ENCODE peak calls at places on chromosomes 13 and 19, in ten cellular contexts. S, A, P, W, B, D, Q, R, K and Y are unnamed samples.

GRCh38 chr13:74575729-74576125 is 441.5 kb upstream of the KLF12 start:
- DNase-seq in R (peak; percentile 27), P (peak; percentile 36), K (no peak), S (peak; percentile 28), W (peak; percentile 91), Q (peak; percentile 77), B (peak; percentile 73), D (peak; percentile 77), A (peak; percentile 0), Y (peak; percentile 50)

GRCh38 chr19:35048911-35049411 is 7.4 kb downstream of the HPN start:
- DNase-seq in P (no peak), A (no peak), S (no peak), D (no peak), W (peak; percentile 84), Q (no peak), B (no peak), R (no peak), K (no peak), Y (peak; percentile 78)

GRCh38 chr19:28710278-28710677 is 502.7 kb downstream of the UQCRFS1 start:
- DNase-seq in Q (no peak), P (peak; percentile 28), S (no peak), D (no peak), R (peak; percentile 54), B (no peak), K (no peak), W (no peak), A (peak; percentile 79), Y (no peak)

GRCh38 chr19:38452430-38453366 is 19.2 kb downstream of the RYR1 start:
- DNase-seq in P (no peak), A (peak; percentile 69), D (no peak), K (no peak), R (peak; percentile 100), W (peak; percentile 84), B (no peak), Q (no peak), S (no peak), Y (no peak)

GRCh38 chr19:50723735-50724521 is 764 bp downstream of the CLEC11A start:
- DNase-seq in A (no peak), Q (no peak), R (no peak), P (no peak), S (no peak), W (no peak), B (no peak), D (no peak), K (no peak), Y (no peak)

GRCh38 chr13:95355491-95355890 is 54.2 kb upstream of the ABCC4 start:
- DNase-seq in W (no peak), P (no peak), Q (no peak), S (no peak), A (no peak), B (peak; percentile 38), R (no peak), D (no peak), K (no peak), Y (no peak)

GRCh38 chr19:6219592-6220290 is 60.0 kb downstream of the MLLT1 start:
- DNase-seq in B (no peak), W (peak; percentile 63), K (no peak), A (no peak), R (no peak), S (no peak), Q (peak; percentile 63), D (no peak), P (no peak), Y (no peak)

GRCh38 chr19:7874080-7874856 is at the start of gene PRR36:
- DNase-seq in B (no peak), P (no peak), S (no peak), A (peak; percentile 56), R (peak; percentile 43), D (no peak), Q (peak; percentile 56), K (no peak), W (peak; percentile 92), Y (peak; percentile 72)

GRCh38 chr19:858868-859843 is at the start of gene CFD:
- DNase-seq in Q (peak; percentile 50), W (peak; percentile 92), P (peak; percentile 75), K (no peak), R (no peak), B (peak; percentile 89), S (peak; percentile 62), D (no peak), A (no peak), Y (peak; percentile 38)

GRCh38 chr13:21657538-21657937 is 13.3 kb upstream of the FGF9 start:
- DNase-seq in P (no peak), K (no peak), D (no peak), B (no peak), A (no peak), R (no peak), W (no peak), Q (no peak), S (no peak), Y (no peak)

GRCh38 chr19:18425515-18426415 is 6.6 kb downstream of the SSBP4 start:
- DNase-seq in B (peak; percentile 88), K (no peak), P (no peak), R (no peak), S (peak; percentile 55), A (no peak), W (peak; percentile 75), D (no peak), Q (peak; percentile 73), Y (no peak)

GRCh38 chr19:40529093-40529954 is 47.3 kb upstream of the SHKBP1 start:
- DNase-seq in K (peak; percentile 93), A (peak; percentile 94), P (peak; percentile 76), R (peak; percentile 99), W (peak; percentile 97), B (peak; percentile 92), D (peak; percentile 93), Q (peak; percentile 90), S (peak; percentile 88), Y (peak; percentile 91)

GRCh38 chr19:54535601-54536000 is 33.0 kb downstream of the LAIR2 start:
- DNase-seq in S (no peak), Q (no peak), A (no peak), P (no peak), W (no peak), K (no peak), R (no peak), B (no peak), D (no peak), Y (no peak)

GRCh38 chr19:15181394-15181793 is 19.4 kb downstream of the NOTCH3 start:
- DNase-seq in Q (no peak), W (peak; percentile 81), P (no peak), K (no peak), R (no peak), A (no peak), S (no peak), D (no peak), B (no peak), Y (no peak)

GRCh38 chr19:40622773-40623075 is 21.6 kb downstream of the LTBP4 start:
- DNase-seq in Q (no peak), B (no peak), S (no peak), P (no peak), D (no peak), R (no peak), K (no peak), A (no peak), W (peak; percentile 58), Y (no peak)

GRCh38 chr13:112658807-112659206 is 31.0 kb upstream of the ATP11A start:
- DNase-seq in A (no peak), P (no peak), K (no peak), Q (no peak), D (no peak), S (no peak), W (no peak), B (no peak), R (no peak), Y (no peak)

GRCh38 chr13:114025432-114026127 is 51.7 kb upstream of the C13orf46 start:
- DNase-seq in A (no peak), Q (peak; percentile 77), R (no peak), K (no peak), B (peak; percentile 83), S (peak; percentile 60), P (no peak), W (peak; percentile 57), D (no peak), Y (no peak)

GRCh38 chr13:71820699-71821098 is 46.3 kb downstream of the DACH1 start:
- DNase-seq in Q (no peak), D (no peak), B (no peak), K (no peak), R (no peak), S (no peak), A (no peak), W (no peak), P (no peak), Y (no peak)

GRCh38 chr19:28497887-28498286 is 715.1 kb downstream of the UQCRFS1 start:
- DNase-seq in D (no peak), P (no peak), S (no peak), K (no peak), R (no peak), W (no peak), A (no peak), Q (no peak), B (no peak), Y (no peak)

GRCh38 chr13:104841110-104841509 is 1694.4 kb downstream of the EFNB2 start:
- DNase-seq in Q (no peak), A (no peak), B (no peak), S (no peak), W (no peak), P (no peak), R (no peak), D (no peak), K (no peak), Y (no peak)
- H3K27ac ChIP-seq in Q (no peak overlapping the region), A (no peak overlapping the region), B (no peak overlapping the region), S (no peak overlapping the region), W (no peak overlapping the region), P (no peak overlapping the region), R (no peak overlapping the region), D (no peak overlapping the region), K (no peak overlapping the region), Y (no peak overlapping the region)

DNA sequence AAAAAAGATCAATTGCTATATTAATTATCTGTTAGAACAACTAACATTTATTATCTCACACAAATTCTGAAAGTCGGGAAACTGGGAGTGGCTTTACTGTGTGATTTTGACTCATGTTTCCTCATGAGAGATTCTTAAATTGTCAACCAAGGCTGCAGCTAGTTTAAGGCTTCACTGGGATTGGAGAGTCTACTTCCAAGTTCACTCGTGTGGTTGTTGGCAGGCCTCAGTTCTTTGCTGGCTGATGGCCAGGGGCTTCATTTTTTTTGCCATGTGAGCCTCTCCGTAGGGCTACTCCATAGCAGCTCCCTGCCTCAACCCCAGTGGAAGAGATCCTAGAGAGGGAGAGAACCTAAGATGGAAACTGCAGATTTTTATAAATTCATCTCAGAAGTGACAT is 24.5 kb upstream of the LPAR6 start:
- DNase-seq in P (peak; percentile 66), R (no peak), B (peak; percentile 76), S (peak; percentile 21), A (no peak), Q (peak; percentile 73), W (no peak), D (no peak), K (no peak), Y (peak; percentile 67)
- TF ChIP-seq EP300 in P (peak; percentile 24), R (no peak), B (no peak), S (no peak), A (no peak), Q (no peak), W (no peak), D (no peak), K (no peak), Y (no peak)

GRCh38 chr13:90156390-90156789 is 1191.1 kb upstream of the MIR17HG start:
- DNase-seq in D (no peak), S (no peak), K (no peak), R (no peak), W (no peak), Q (no peak), A (no peak), P (no peak), B (no peak), Y (no peak)
- H3K27ac ChIP-seq in D (no peak overlapping the region), S (no peak overlapping the region), K (no peak overlapping the region), R (no peak overlapping the region), W (no peak overlapping the region), Q (no peak overlapping the region), A (no peak overlapping the region), P (no peak overlapping the region), B (no peak overlapping the region), Y (no peak overlapping the region)

GRCh38 chr13:27470042-27470830 is 19.9 kb upstream of the MTIF3 start:
- DNase-seq in K (no peak), D (peak; percentile 6), A (no peak), W (no peak), S (no peak), Q (no peak), P (no peak), R (no peak), B (no peak), Y (no peak)
- TF ChIP-seq EP300 in K (no peak), D (no peak), A (no peak), W (no peak), S (no peak), Q (no peak), P (no peak), R (no peak), B (no peak), Y (no peak)